ENCODE peak calls at places on chromosome 22, in five cellular contexts. C is mucosa of gallbladder, A is GF-D8, K is HS-5, V is T-helper 9 cell. X is an unnamed sample.

GRCh38 chr22:17699696-17700330 is 61.3 kb downstream of the BCL2L13 start:
- DNase-seq in C (no peak), A (no peak), K (no peak), V (no peak), X (no peak)

GRCh38 chr22:31637938-31638618 is 23.9 kb downstream of the PISD start:
- DNase-seq in C (no peak), A (peak), K (no peak), V (no peak), X (no peak)

GRCh38 chr22:42966389-42966998 is 48.5 kb downstream of the PACSIN2 start:
- DNase-seq in C (no peak), A (no peak), K (no peak), V (no peak), X (no peak)

GRCh38 chr22:27537481-27537891 is 264.1 kb downstream of the MN1 start:
- DNase-seq in C (no peak), A (no peak), K (no peak), V (no peak), X (no peak)

GRCh38 chr22:23804781-23805291 is 18.1 kb downstream of the SMARCB1 start:
- DNase-seq in C (no peak), A (no peak), K (no peak), V (no peak), X (no peak)

GRCh38 chr22:26323013-26323412 is 106.0 kb upstream of the ASPHD2 start:
- DNase-seq in C (no peak), A (no peak), K (peak), V (no peak), X (no peak)

GRCh38 chr22:31970490-31971444 is 26.4 kb downstream of the YWHAH start:
- DNase-seq in C (peak), A (no peak), K (no peak), V (peak), X (peak)

GRCh38 chr22:24592846-24593809 is at the start of gene LRRC75B:
- DNase-seq in C (peak), A (peak), K (peak), V (no peak), X (no peak)

GRCh38 chr22:25564979-25565677 is 653 bp downstream of the GRK3 start:
- DNase-seq in C (no peak), A (no peak), K (no peak), V (no peak), X (no peak)

GRCh38 chr22:46750530-46750800 is 12.0 kb upstream of the TBC1D22A start:
- DNase-seq in C (no peak), A (no peak), K (no peak), V (no peak), X (no peak)

GRCh38 chr22:45905924-45906865 is 70.8 kb downstream of the WNT7B start:
- DNase-seq in C (no peak), A (no peak), K (no peak), V (no peak), X (no peak)

X was measured in CD4-positive, alpha-beta T cell.